ENCODE peak calls at places on chromosomes 4 and X, in six cellular contexts. Y is H9, U is IMR-90, F is neuronal stem cell, B is H1, G is mesenchymal stem cell. P is an unnamed sample.

GRCh38 chr4:182975806-182976205 is 58.6 kb upstream of the DCTD start:
- DNase-seq in Y (no peak), U (peak; percentile 90), F (no peak), B (no peak), G (peak; percentile 93), P (no peak)

GRCh38 chr4:8321220-8321619 is 51.7 kb downstream of the HTRA3 start:
- DNase-seq in Y (no peak), U (no peak), F (no peak), B (no peak), G (no peak), P (no peak)

GRCh38 chr4:88211473-88212252 is 53.2 kb upstream of the ABCG2 start:
- DNase-seq in Y (no peak), U (peak; percentile 46), F (peak; percentile 72), B (peak; percentile 68), G (peak; percentile 61), P (peak; percentile 60)

GRCh38 chr4:8002525-8003309 is 63.1 kb upstream of the AFAP1 start:
- DNase-seq in Y (no peak), U (no peak), F (no peak), B (no peak), G (no peak), P (no peak)

GRCh38 chr4:88823058-88823919 is 125.7 kb upstream of the NAP1L5 start:
- DNase-seq in Y (peak; percentile 89), U (peak; percentile 98), F (peak; percentile 71), B (peak; percentile 67), G (peak; percentile 98), P (peak; percentile 96)

GRCh38 chr4:174198396-174199179 is 84.9 kb downstream of the FBXO8 start:
- DNase-seq in Y (no peak), U (peak; percentile 90), F (no peak), B (no peak), G (peak; percentile 89), P (no peak)

GRCh38 chr4:52837716-52838558 is 24.2 kb upstream of the RASL11B start:
- DNase-seq in Y (no peak), U (peak; percentile 66), F (no peak), B (no peak), G (peak; percentile 80), P (peak; percentile 93)

GRCh38 chr4:163492951-163493504 is 1.5 kb upstream of the TMA16 start:
- DNase-seq in Y (no peak), U (no peak), F (no peak), B (no peak), G (no peak), P (peak; percentile 35)

GRCh38 chr4:159677521-159677920 is 574.6 kb downstream of the RAPGEF2 start:
- DNase-seq in Y (no peak), U (no peak), F (no peak), B (no peak), G (peak; percentile 70), P (no peak)

GRCh38 chrX:101287402-101287801 is 3.7 kb downstream of the TAF7L start:
- DNase-seq in Y (no peak), U (peak; percentile 52), F (peak; percentile 12), B (no peak), G (peak; percentile 46), P (peak; percentile 6)

GRCh38 chr4:54067163-54067562 is 2.8 kb upstream of the CHIC2 start:
- DNase-seq in Y (no peak), U (peak; percentile 71), F (no peak), B (no peak), G (peak; percentile 36), P (no peak)

GRCh38 chrX:26597981-26598380 is 382.0 kb downstream of the MAGEB5 start:
- DNase-seq in Y (no peak), U (peak; percentile 22), F (no peak), B (no peak), G (no peak), P (no peak)

GRCh38 chr4:101183658-101184373 is 163.5 kb downstream of the PPP3CA start:
- DNase-seq in Y (no peak), U (peak; percentile 42), F (no peak), B (no peak), G (no peak), P (no peak)

GRCh38 chr4:156958276-156959074 is 13.1 kb downstream of the PDGFC start:
- DNase-seq in Y (no peak), U (no peak), F (no peak), B (no peak), G (no peak), P (no peak)

GRCh38 chr4:8690811-8691775 is 98.5 kb downstream of the CPZ start:
- DNase-seq in Y (peak; percentile 15), U (no peak), F (no peak), B (peak; percentile 34), G (no peak), P (no peak)

GRCh38 chrX:12977761-12978204 is 2.9 kb downstream of the TMSB4X start:
- DNase-seq in Y (no peak), U (no peak), F (no peak), B (no peak), G (no peak), P (peak; percentile 5)

GRCh38 chr4:108988514-108989195 is 225.8 kb upstream of the ETNPPL start:
- DNase-seq in Y (no peak), U (peak; percentile 59), F (no peak), B (no peak), G (peak; percentile 7), P (no peak)

GRCh38 chr4:140049024-140049923 is 104.7 kb downstream of the MAML3 start:
- DNase-seq in Y (peak; percentile 89), U (peak; percentile 57), F (peak; percentile 57), B (peak; percentile 55), G (peak; percentile 44), P (peak; percentile 99)

GRCh38 chr4:91827914-91828313 is 475.9 kb upstream of the GRID2 start:
- DNase-seq in Y (no peak), U (no peak), F (no peak), B (no peak), G (no peak), P (no peak)

GRCh38 chr4:112939901-112940300 is 109.6 kb upstream of the ANK2 start:
- DNase-seq in Y (no peak), U (no peak), F (no peak), B (no peak), G (no peak), P (no peak)

GRCh38 chr4:144696376-144696775 is 50.4 kb downstream of the HHIP start:
- DNase-seq in Y (no peak), U (no peak), F (no peak), B (no peak), G (no peak), P (no peak)

GRCh38 chr4:123599061-123599919 is 202.7 kb downstream of the SPRY1 start:
- DNase-seq in Y (no peak), U (peak; percentile 53), F (no peak), B (no peak), G (peak; percentile 75), P (no peak)

GRCh38 chrX:153924149-153924861 is 1.8 kb downstream of the ARHGAP4 start:
- DNase-seq in Y (no peak), U (peak; percentile 44), F (no peak), B (no peak), G (peak; percentile 61), P (peak; percentile 69)

GRCh38 chr4:16259531-16260246 is 33.4 kb upstream of the TAPT1 start:
- DNase-seq in Y (no peak), U (peak; percentile 16), F (no peak), B (no peak), G (no peak), P (no peak)

DNA sequence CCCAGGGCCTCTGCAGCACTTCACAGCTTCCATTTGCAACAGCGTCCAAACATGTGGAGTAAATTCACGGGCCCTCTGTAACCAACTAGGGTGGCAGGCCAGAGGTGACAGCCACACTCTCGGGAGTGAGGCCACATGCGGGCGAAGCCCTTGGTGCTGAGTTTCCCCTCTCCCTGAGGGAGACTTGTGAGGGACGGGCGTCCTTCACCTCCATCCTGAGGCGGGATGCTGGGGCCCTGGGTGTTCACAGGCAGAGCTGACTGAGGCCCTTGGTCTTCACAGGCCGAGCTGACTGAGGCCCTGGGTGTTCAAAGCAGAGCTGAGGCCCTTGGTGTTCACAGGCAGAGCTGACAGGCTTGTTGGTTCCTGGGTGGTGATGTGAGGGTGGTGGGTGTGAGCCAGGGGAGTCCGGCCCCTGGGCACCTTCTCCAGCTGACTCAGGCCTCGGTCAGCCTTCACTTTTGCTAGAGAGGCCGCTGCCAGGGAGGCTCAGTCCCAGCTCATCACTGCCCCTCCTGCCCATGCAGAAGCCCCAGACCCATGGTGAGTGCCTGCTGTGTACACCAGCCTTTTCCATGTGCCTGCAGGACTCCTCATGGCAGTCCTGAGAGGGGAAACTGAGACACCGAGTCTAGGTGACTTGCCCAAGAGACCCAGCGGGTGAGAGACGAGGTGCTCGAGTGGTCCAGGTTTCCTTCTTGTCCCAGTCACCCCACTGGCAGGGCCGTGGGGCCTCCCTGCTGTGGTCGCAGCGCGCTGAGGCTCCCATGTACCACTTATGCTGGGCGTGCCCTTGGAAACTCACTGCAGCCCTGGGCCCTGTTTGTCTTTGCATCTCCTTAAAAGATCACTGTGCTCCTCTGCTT is 8.5 kb downstream of the WFS1 start:
- DNase-seq in Y (no peak), U (peak; percentile 6), F (no peak), B (no peak), G (no peak), P (no peak)
- H3K4me1 ChIP-seq in Y (no peaks in the 10 kb centered on the region), U (peaks cover 37% of the 10 kb centered on the region), F (peaks cover 18% of the 10 kb centered on the region), B (no peaks in the 10 kb centered on the region), G (peaks cover 31% of the 10 kb centered on the region), P (no peaks in the 10 kb centered on the region)

DNA sequence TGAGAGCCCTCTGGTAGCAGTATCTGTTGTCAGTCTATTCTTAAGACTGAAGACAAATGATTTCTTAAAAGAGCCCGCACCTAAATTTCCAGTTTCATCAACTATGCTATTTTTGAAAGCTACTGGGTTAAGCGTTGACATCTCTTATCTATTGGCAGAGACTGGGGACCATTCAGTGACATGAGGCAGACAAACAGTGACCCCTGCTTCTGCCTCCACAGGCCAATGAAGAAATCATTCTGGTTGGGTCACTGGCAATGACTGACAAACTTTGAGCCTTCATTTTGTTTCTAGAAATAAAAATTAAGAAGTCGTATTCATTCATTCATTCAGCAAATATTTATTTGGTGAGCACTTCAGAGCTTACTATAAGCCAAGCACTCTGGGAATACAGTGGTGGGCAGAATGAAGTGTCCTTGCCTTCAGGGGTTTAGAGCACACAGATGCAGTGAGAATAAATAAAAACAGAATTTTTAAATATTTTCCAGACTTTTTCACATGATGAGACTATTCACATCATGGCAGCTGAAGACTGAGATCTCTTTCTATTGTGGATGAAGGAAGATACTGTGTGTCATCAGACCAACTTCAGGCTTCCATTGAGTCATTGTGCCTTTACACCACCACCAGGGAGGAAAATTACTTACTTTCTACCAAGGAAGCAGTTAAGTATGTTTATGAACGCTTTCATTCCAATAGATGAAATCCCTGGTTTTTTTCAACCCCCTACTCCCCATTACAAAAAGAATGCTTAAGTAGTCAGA is 36.0 kb downstream of the SORBS2 start:
- DNase-seq in Y (no peak), U (peak; percentile 22), F (no peak), B (no peak), G (peak; percentile 63), P (no peak)
- H3K27ac ChIP-seq in Y (no peak overlapping the region), U (no peak overlapping the region), F (no peak overlapping the region), B (no peak overlapping the region), G (peak overlapping the region; percentile 77), P (no peak overlapping the region)

DNA sequence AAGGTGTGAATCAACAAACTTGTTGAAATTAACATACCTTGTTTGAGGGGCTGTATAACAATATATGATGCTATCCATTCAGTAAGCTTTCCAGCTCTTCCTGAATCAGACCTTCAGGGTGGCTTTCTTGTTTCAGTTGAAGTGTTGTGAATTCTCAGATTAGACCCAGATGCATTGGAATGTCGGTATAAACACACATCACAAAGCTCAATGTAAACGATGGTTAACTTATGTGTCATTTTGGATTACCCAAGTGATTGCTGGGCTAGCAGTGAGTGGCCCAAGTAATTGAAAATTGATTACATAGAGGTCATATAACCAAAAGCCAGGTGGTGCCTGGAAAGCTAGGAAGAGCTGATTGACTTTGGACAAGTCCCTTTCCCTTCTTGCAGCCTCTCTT is 115.0 kb downstream of the SHROOM4 start:
- DNase-seq in Y (no peak), U (peak; percentile 44), F (no peak), B (no peak), G (peak; percentile 22), P (peak; percentile 56)
- H2BK120ac ChIP-seq in Y (no peak overlapping the region), U (no peak overlapping the region), F (no peak overlapping the region), B (no peak overlapping the region), G (no peak overlapping the region), P (no peak overlapping the region)

GRCh38 chrX:31603411-31604120 is 531.7 kb upstream of the FTHL17 start:
- DNase-seq in Y (no peak), U (peak; percentile 43), F (no peak), B (no peak), G (peak; percentile 60), P (no peak)
- H3K4me1 ChIP-seq in Y (no peaks in the 10 kb centered on the region), U (peaks cover 3% of the 10 kb centered on the region), F (no peaks in the 10 kb centered on the region), B (no peaks in the 10 kb centered on the region), G (no peaks in the 10 kb centered on the region), P (no peaks in the 10 kb centered on the region)